ENCODE peak calls at places on chromosome 7, in four cellular contexts. D is Calu3, X is A549, G is fibroblast of the aortic adventitia. O is an unnamed sample.

GRCh38 chr7:110839866-110840265 is 251.1 kb upstream of the LRRN3 start:
- DNase-seq in D (peak), X (peak), G (peak), O (peak)

GRCh38 chr7:68691261-68692216 is 906.7 kb upstream of the AUTS2 start:
- DNase-seq in D (no peak), X (peak), G (peak), O (peak)

GRCh38 chr7:103134866-103135554 is 13.9 kb downstream of the NAPEPLD start:
- DNase-seq in D (no peak), X (no peak), G (peak), O (no peak)

GRCh38 chr7:44634187-44634838 is 27.9 kb downstream of the OGDH start:
- DNase-seq in D (no peak), X (no peak), G (no peak), O (no peak)

GRCh38 chr7:152597514-152597913 is 78.4 kb downstream of the XRCC2 start:
- DNase-seq in D (no peak), X (no peak), G (no peak), O (no peak)

GRCh38 chr7:12570529-12571461 is at the start of gene SCIN:
- DNase-seq in D (peak), X (peak), G (no peak), O (peak)

GRCh38 chr7:91557789-91558396 is 293.7 kb downstream of the FZD1 start:
- DNase-seq in D (no peak), X (peak), G (peak), O (no peak)

GRCh38 chr7:33916357-33917081 is 11.2 kb downstream of the BMPER start:
- DNase-seq in D (no peak), X (no peak), G (no peak), O (no peak)

GRCh38 chr7:150753826-150754603 is 16.8 kb downstream of the GIMAP5 start:
- DNase-seq in D (no peak), X (no peak), G (no peak), O (peak)

GRCh38 chr7:135716677-135717238 is 11.2 kb downstream of the SLC13A4 start:
- DNase-seq in D (no peak), X (peak), G (peak), O (no peak)

DNA sequence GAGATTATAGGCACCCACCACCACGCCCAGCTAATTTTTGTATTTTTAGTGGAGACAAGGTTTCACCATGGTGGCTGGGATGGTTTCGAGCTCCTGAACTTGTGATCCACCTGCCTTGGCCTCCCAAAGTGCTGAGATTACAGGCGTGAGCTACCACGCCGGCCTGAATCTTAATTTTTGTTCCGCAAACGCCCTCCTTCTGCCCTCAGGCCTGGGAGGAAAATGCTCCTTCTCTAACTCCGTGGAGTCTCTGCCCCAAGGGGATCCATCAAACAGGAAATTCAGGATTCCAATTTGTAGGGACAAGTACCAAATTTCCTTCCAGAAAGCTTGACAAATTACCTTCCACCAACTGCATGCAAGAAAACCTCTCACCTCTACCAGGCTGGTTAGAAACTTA is 43.2 kb downstream of the RBAK start:
- DNase-seq in D (no peak), X (no peak), G (no peak), O (no peak)
- TF ChIP-seq CTCF in D (no peak), X (no peak), G (no peak), O (no peak)

DNA sequence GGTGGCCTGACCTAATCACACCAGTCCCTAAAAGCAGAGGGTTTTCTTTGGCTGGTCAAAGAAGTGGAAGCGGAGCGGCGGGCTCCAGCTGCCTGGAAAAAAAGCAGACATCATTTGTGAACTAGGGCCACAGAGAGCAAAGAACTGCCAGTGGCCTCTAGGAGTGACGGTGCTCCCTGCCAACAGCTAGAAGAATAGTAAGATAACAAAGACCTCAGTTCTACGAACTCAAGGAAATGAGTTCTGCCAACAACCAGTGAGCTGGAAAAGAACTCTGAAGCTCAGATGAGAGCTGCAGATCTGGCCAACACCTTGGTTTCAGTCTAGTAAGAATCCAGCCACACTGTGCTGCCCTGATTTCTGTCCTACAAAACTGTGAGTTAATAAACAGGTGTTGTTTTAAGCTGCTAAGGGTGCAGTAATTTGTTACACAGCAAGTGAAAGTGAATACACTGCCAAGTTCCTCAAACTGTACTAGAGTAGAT is 178.0 kb downstream of the SRPK2 start:
- DNase-seq in D (no peak), X (no peak), G (peak), O (peak)
- TF ChIP-seq CTCF in D (no peak), X (no peak), G (peak), O (no peak)

DNA sequence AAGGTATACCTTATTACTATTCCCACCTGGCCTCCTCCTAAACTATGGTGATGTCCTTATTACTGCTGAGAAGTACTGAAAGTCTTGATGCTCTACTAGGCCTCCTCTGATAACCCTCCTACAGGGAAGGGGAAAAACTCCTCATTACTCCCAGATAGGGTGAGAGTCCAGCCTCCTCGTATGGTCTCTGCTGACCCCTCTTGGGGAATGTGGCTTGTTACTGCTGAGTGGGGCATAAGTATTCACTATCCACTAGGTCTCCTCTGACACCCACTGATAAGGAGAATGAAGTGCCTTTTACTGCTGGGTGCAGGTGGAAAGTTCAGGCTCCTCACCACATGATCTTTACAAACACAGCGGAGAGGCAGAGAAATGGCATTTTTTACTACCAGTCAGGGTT is 222.9 kb downstream of the CHRM2 start:
- DNase-seq in D (no peak), X (no peak), G (no peak), O (peak)
- TF ChIP-seq CTCF in D (no peak), X (no peak), G (no peak), O (peak)

GRCh38 chr7:66016131-66016461 is 34.1 kb upstream of the GUSB start:
- DNase-seq in D (no peak), X (no peak), G (peak), O (no peak)

GRCh38 chr7:66015440-66016130 is 33.6 kb upstream of the GUSB start:
- DNase-seq in D (no peak), X (no peak), G (no peak), O (no peak)

DNA sequence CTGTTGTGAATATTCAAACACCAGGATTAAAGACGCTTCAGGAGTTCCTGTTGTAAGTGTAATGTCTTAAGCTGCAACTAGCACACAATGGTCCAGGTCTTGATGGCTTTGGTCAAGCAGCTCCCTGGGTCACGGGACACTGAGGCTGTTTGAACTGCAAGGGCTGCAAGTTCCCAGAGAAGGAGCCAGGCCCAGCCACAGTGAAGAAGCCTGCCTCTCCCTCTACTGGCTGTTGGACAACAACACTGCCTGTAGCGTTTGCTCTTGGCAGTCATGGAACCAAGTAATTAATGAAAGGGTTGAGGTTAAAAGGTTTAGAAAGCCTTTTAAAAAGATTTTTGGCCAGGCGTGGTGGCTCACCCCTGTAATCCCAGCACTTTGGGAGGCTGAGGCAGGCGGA is 31.9 kb upstream of the GUSB start:
- DNase-seq in D (peak), X (peak), G (peak), O (peak)
- TF ChIP-seq CTCF in D (no peak), X (peak), G (peak), O (peak)

DNA sequence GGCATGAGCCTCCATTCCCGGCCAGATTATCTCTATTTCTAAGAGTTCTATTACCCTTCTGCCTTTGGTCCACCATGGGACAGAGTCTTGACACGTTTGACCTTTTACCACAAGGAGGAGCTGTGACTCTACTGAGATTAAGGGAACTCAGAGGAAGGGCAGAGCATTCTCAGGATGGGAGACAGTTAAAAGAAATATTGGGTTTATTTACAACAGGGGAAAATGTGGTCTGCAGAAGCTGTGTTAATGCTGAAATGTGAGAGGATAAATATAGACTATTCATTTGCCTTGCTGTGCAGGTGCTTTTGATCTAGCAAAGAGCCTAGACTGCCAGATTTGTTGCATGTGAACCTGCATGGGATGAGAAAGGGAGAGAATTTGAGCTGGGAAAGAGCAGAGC is 45.8 kb upstream of the PRSS58 start:
- DNase-seq in D (no peak), X (peak), G (no peak), O (no peak)
- TF ChIP-seq CTCF in D (peak), X (peak), G (peak), O (no peak)

DNA sequence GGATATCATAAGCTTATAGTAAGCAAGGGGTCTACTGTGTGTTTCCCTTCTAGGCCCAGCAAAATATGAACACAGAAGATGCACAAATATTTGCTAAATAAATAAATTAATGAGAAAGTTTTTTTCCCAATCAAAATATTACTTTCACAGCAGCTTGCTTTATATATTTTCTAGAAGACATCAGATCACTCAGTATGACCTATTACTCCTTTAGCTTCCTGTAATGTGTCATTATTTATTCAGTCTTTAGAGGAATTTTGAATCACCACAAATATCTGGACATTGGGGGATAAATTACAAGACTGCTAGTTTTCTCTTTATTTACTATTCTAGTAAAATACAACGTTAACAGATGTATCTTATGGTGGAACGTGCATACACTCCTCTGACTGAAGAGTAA is 765.8 kb upstream of the POM121L12 start:
- DNase-seq in D (no peak), X (no peak), G (no peak), O (no peak)
- TF ChIP-seq CTCF in D (no peak), X (no peak), G (no peak), O (no peak)

GRCh38 chr7:50678586-50678985 is 104.1 kb downstream of the GRB10 start:
- DNase-seq in D (no peak), X (no peak), G (no peak), O (no peak)

GRCh38 chr7:50681451-50682045 is 101.1 kb downstream of the GRB10 start:
- DNase-seq in D (no peak), X (no peak), G (no peak), O (no peak)

GRCh38 chr7:50676754-50677153 is 105.9 kb downstream of the GRB10 start:
- DNase-seq in D (no peak), X (no peak), G (no peak), O (no peak)

GRCh38 chr7:50677279-50677996 is 105.3 kb downstream of the GRB10 start:
- DNase-seq in D (no peak), X (no peak), G (no peak), O (no peak)

GRCh38 chr7:50679218-50680007 is 103.3 kb downstream of the GRB10 start:
- DNase-seq in D (no peak), X (peak), G (peak), O (peak)
- TF ChIP-seq CTCF in D (no peak), X (peak), G (peak), O (peak)

O was measured in cardiac muscle cell.